ENCODE peak calls at places on chromosome 22, in eight cellular contexts. H is MM.1S, F is GM23248, B is OCI-LY7, V is PC-3, Q is HCT116, U is SK-N-SH, S is hepatocyte. Y is an unnamed sample. For H3K9me3, the result is how much of the 10 kb centered on the place peaks cover.

GRCh38 chr22:26592368-26593015 is 2.6 kb upstream of the TPST2 start:
- DNase-seq in U (no peak), Q (no peak), S (no peak), H (peak), B (peak), F (no peak), V (no peak), Y (no peak)

GRCh38 chr22:50452649-50453048 is 22.2 kb downstream of the SBF1 start:
- DNase-seq in S (no peak), Q (no peak), B (no peak), F (no peak), H (no peak), U (no peak), V (no peak), Y (no peak)

GRCh38 chr22:42039271-42039670 is 31.3 kb downstream of the NAGA start:
- DNase-seq in B (no peak), Q (no peak), S (no peak), F (peak), U (no peak), H (no peak), V (no peak), Y (no peak)

GRCh38 chr22:26670459-26670858 is 13.1 kb downstream of the MIAT start:
- DNase-seq in B (no peak), F (no peak), Q (no peak), V (no peak), U (no peak), S (no peak), H (no peak), Y (no peak)

GRCh38 chr22:45867118-45867905 is 109.7 kb downstream of the WNT7B start:
- DNase-seq in Q (no peak), V (no peak), H (no peak), F (peak), B (no peak), U (peak), S (peak), Y (peak)

GRCh38 chr22:36253523-36254490 is 874 bp downstream of the APOL1 start:
- DNase-seq in U (peak), H (no peak), F (peak), S (no peak), V (no peak), B (no peak), Q (no peak), Y (no peak)

GRCh38 chr22:42544686-42545085 is 9.1 kb upstream of the SERHL2 start:
- DNase-seq in U (no peak), Q (no peak), S (peak), H (no peak), F (peak), B (no peak), V (no peak), Y (no peak)

GRCh38 chr22:33271390-33272161 is 213.4 kb upstream of the SYN3 start:
- DNase-seq in B (peak), Q (no peak), U (no peak), V (no peak), H (no peak), F (peak), S (no peak), Y (peak)

GRCh38 chr22:20380486-20380885 is 13.5 kb upstream of the ZNF74 start:
- DNase-seq in U (no peak), B (no peak), V (no peak), F (no peak), S (no peak), H (peak), Q (no peak), Y (no peak)

GRCh38 chr22:20324139-20324516 is 4.3 kb upstream of the DGCR6L start:
- DNase-seq in H (no peak), V (peak), U (no peak), S (no peak), Q (no peak), F (peak), B (no peak), Y (peak)

GRCh38 chr22:17903564-17904295 is 120.6 kb downstream of the MICAL3 start:
- DNase-seq in H (no peak), F (no peak), V (no peak), U (peak), B (no peak), Q (no peak), S (no peak), Y (peak)

GRCh38 chr22:17918840-17919239 is 105.5 kb downstream of the MICAL3 start:
- DNase-seq in V (peak), F (peak), B (no peak), H (no peak), Q (no peak), S (no peak), U (no peak), Y (no peak)

GRCh38 chr22:33919591-33920501 is at the start of gene LARGE1:
- DNase-seq in S (peak), U (peak), B (peak), Q (no peak), V (no peak), H (peak), F (peak), Y (peak)

GRCh38 chr22:36873614-36874308 is 13.0 kb downstream of the NCF4 start:
- DNase-seq in H (peak), B (peak), Q (peak), V (peak), F (peak), U (peak), S (peak), Y (peak)

GRCh38 chr22:35357883-35358621 is 22.8 kb upstream of the HMOX1 start:
- DNase-seq in S (no peak), U (no peak), V (peak), F (peak), H (no peak), B (no peak), Q (peak), Y (no peak)

GRCh38 chr22:19194751-19195536 is 16.4 kb upstream of the SLC25A1 start:
- DNase-seq in S (no peak), Q (no peak), U (no peak), B (no peak), H (no peak), F (no peak), V (no peak), Y (no peak)

GRCh38 chr22:27124336-27125023 is 467.1 kb downstream of the MIAT start:
- DNase-seq in U (no peak), H (no peak), V (no peak), B (no peak), S (no peak), Q (no peak), F (peak), Y (no peak)

GRCh38 chr22:19215360-19215759 is 36.8 kb upstream of the SLC25A1 start:
- DNase-seq in U (no peak), Q (no peak), S (no peak), V (no peak), F (no peak), H (no peak), B (no peak), Y (no peak)

GRCh38 chr22:42964994-42965699 is 49.8 kb downstream of the PACSIN2 start:
- DNase-seq in V (peak), H (no peak), F (no peak), U (no peak), Q (peak), B (no peak), S (no peak), Y (no peak)

GRCh38 chr22:17102297-17102667 is 17.5 kb downstream of the IL17RA start:
- DNase-seq in U (no peak), B (no peak), Q (no peak), F (no peak), S (no peak), V (no peak), H (no peak), Y (no peak)

DNA sequence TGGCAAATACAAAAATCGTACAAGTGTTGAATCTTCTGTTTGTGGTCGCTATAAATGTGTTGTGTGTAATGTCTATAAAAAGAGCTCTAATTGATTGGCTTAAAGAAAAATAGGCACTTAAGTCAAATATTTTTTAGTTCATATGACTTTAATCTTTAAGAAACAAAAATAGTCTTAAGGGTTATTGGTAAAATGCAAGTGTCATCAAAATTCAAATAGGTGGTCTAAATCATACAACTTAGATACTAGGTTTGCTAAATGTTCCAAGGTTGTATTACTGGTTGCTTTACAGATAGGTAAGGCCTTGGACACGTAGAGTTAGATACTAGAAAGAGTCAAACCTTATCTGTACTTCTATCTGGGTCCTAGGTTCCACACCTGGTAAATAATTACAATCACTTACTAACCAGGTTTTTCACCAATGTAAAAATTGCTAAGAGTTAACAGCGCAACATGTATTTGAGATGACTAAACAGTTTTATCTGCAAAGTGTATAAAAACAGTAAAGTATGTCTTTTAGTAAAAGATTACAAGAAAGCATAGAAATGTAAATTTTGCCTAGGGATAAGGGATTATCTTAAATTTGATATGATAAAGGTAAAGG is 91.1 kb upstream of the GNAZ start:
- DNase-seq in H (no peak), Q (no peak), F (no peak), S (no peak), B (no peak), V (no peak), U (no peak), Y (no peak)
- H3K9me3 ChIP-seq in H (under half), Q (under half), F (under half), S (under half), B (under half), V (under half), U (under half), Y (under half)

GRCh38 chr22:31800065-31800464 is 46.2 kb downstream of the DEPDC5 start:
- DNase-seq in V (peak), U (no peak), H (no peak), S (no peak), Q (peak), B (no peak), F (peak), Y (no peak)
- TF ChIP-seq EZH2phosphoT487 in V (no peak), U (no peak), H (no peak), S (no peak), Q (no peak), B (no peak), F (no peak), Y (no peak)

GRCh38 chr22:44587004-44587793 is 89.2 kb upstream of the RTL6 start:
- DNase-seq in B (no peak), H (no peak), F (peak), V (peak), Q (no peak), U (no peak), S (no peak), Y (peak)
- H3K9me3 ChIP-seq in B (under half), H (under half), F (under half), V (under half), Q (under half), U (under half), S (under half), Y (under half)

DNA sequence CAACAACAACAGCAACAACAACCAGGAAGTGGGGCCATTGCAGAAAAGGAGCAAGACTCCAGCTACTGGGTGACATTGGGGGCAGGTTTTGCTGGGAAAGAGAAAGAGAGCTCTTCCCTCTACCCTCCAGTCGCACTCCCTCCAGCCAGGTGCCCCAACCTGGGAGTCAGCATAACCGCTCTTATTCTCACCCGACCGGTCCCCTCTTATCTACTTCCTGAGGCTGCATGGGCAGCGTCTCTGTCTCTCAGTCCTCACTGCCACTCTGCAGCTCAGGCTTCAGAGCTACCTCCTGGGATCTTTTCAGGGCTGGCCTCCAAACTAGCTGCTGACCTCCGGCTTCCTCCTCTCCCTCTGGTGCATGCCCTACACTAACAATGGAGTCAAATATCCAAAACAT is 5.1 kb downstream of the ZNF70 start:
- DNase-seq in B (no peak), F (no peak), H (no peak), U (no peak), Q (no peak), S (no peak), V (no peak), Y (no peak)
- TF ChIP-seq EZH2phosphoT487 in B (no peak), F (no peak), H (no peak), U (no peak), Q (no peak), S (no peak), V (no peak), Y (no peak)

GRCh38 chr22:48658246-48658645 is 1169.4 kb downstream of the BRD1 start:
- DNase-seq in S (no peak), U (no peak), F (no peak), H (no peak), B (no peak), Q (no peak), V (no peak), Y (no peak)
- H3K9me3 ChIP-seq in S (under half), U (under half), F (under half), H (under half), B (under half), Q (under half), V (under half), Y (under half)

GRCh38 chr22:44047891-44048301 is 23.8 kb downstream of the PARVB start:
- DNase-seq in Q (no peak), B (no peak), V (no peak), H (peak), S (no peak), U (no peak), F (peak), Y (no peak)

GRCh38 chr22:44046485-44047141 is 22.5 kb downstream of the PARVB start:
- DNase-seq in Q (no peak), H (no peak), B (no peak), F (no peak), S (peak), V (no peak), U (no peak), Y (no peak)

GRCh38 chr22:44051961-44052360 is 27.9 kb downstream of the PARVB start:
- DNase-seq in H (no peak), U (no peak), F (no peak), Q (no peak), S (no peak), V (no peak), B (no peak), Y (no peak)

GRCh38 chr22:44050766-44051747 is 27.0 kb downstream of the PARVB start:
- DNase-seq in F (no peak), B (no peak), S (no peak), H (no peak), U (no peak), Q (no peak), V (no peak), Y (no peak)

DNA sequence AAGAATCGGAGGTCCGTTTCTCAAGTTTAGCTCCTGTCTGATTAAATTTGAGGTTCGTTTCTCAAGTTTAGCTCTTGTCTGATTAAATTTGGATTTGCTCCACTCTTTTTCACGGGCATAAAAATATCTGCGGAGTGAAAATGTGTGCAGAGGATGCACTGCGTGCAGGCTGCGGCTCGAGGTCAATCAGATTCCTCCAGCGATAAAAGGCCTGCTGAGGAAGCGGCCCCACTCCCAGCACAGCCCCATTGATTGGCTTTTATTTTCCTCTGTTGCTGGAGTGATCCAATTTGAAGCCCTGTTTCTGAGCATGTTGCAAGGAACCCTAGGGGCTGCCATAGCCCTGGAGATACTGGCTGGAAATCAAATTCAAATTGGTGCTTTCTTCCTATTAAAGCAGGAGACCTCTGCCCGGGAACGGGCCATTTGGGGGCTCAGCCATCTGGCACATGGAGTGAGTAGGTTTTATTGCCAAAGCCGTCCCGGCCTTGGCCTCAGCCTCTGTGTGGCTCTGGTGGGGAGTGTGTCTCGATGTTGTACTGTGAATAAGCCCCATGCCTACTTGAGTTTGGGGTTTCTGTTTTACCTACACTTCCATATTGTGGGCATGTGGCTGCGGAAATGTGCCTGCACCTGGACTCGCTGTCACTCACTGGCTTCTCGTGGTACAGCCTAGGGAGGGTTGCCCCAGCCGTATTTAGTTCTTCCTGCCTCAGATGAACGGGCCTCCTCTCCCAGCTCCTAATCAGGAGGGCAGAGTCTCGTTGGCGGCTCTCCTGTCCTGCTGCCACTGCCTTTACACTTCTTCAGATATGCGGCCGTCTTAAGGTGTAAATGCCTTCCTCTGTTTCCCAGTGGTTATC is 25.5 kb downstream of the PARVB start:
- DNase-seq in B (no peak), U (peak), V (no peak), Q (no peak), H (no peak), S (no peak), F (no peak), Y (no peak)
- TF ChIP-seq EZH2phosphoT487 in B (no peak), U (no peak), V (no peak), Q (no peak), H (no peak), S (no peak), F (no peak), Y (no peak)

GRCh38 chr22:38249301-38249700 is 23.5 kb downstream of the TMEM184B start:
- DNase-seq in Q (no peak), B (no peak), F (no peak), V (no peak), S (no peak), H (no peak), U (no peak), Y (no peak)

GRCh38 chr22:38251355-38251720 is 21.5 kb downstream of the TMEM184B start:
- DNase-seq in B (no peak), S (no peak), V (no peak), Q (no peak), U (no peak), F (no peak), H (no peak), Y (no peak)

GRCh38 chr22:38250642-38251354 is 22.0 kb downstream of the TMEM184B start:
- DNase-seq in S (no peak), F (peak), V (no peak), U (no peak), H (no peak), B (no peak), Q (no peak), Y (no peak)

GRCh38 chr22:38248280-38248679 is 24.5 kb downstream of the TMEM184B start:
- DNase-seq in Q (no peak), H (no peak), V (no peak), B (no peak), S (no peak), U (no peak), F (no peak), Y (no peak)

GRCh38 chr22:38249803-38250641 is 22.8 kb downstream of the TMEM184B start:
- DNase-seq in S (no peak), V (no peak), Q (no peak), B (no peak), U (no peak), F (no peak), H (no peak), Y (no peak)
- H3K9me3 ChIP-seq in S (under half), V (under half), Q (under half), B (under half), U (under half), F (under half), H (under half), Y (under half)

GRCh38 chr22:47089374-47089773 is 326.9 kb downstream of the TBC1D22A start:
- DNase-seq in F (no peak), U (no peak), B (no peak), S (no peak), H (no peak), Q (no peak), V (no peak), Y (no peak)
- TF ChIP-seq EZH2phosphoT487 in F (no peak), U (no peak), B (no peak), S (no peak), H (no peak), Q (no peak), V (no peak), Y (no peak)

GRCh38 chr22:29892757-29893156 is 9.8 kb downstream of the MTMR3 start:
- DNase-seq in F (no peak), U (no peak), H (no peak), B (no peak), V (no peak), Q (no peak), S (no peak), Y (no peak)

GRCh38 chr22:29892315-29892714 is 9.3 kb downstream of the MTMR3 start:
- DNase-seq in F (no peak), B (no peak), U (no peak), Q (no peak), H (no peak), V (no peak), S (no peak), Y (no peak)

GRCh38 chr22:29886601-29887000 is 3.6 kb downstream of the MTMR3 start:
- DNase-seq in B (no peak), S (no peak), V (no peak), U (no peak), H (no peak), F (no peak), Q (no peak), Y (no peak)

GRCh38 chr22:29887358-29887757 is 4.4 kb downstream of the MTMR3 start:
- DNase-seq in V (no peak), Q (no peak), B (no peak), U (no peak), S (no peak), F (no peak), H (no peak), Y (no peak)

DNA sequence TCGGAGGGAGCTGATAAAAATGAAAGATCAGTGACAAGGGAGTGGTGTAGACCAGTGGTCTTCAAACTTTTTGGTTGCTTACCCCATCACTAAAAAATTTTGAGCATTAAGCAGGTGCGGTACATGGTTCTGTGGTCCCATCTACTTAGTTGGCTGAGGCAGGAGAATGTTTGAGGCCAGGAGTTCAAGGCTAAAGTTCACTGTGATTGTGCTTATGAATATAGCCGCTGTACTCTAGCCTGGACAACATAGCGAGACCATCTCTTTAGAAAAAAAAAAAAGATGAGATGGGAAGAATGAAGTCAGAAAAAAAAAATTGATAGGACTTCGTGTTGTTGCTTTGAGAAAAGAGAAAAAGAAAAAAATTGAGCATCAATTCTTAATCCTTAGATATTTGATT is 7.8 kb downstream of the MTMR3 start:
- DNase-seq in F (no peak), B (no peak), V (no peak), Q (no peak), H (no peak), U (no peak), S (no peak), Y (no peak)
- H3K9me3 ChIP-seq in F (under half), B (under half), V (under half), Q (under half), H (under half), U (under half), S (under half), Y (under half)